ENCODE peak calls at places on chromosomes 11 and 22, in seven cellular contexts. One of them, this sample, is unnamed.

GRCh38 chr22:30485362-30485988 is 13.7 kb upstream of the SEC14L3 start:
- DNase-seq in IMR-90: peak; percentile 33
- DNase-seq in mesendoderm: peak; percentile 61
- DNase-seq in trophoblast cell: peak; percentile 65
- DNase-seq in neuronal stem cell: peak; percentile 53
- DNase-seq in H9: peak; percentile 82
- DNase-seq in H1: peak; percentile 44
- DNase-seq in this sample: peak; percentile 50

GRCh38 chr11:111845256-111846028 is 25.9 kb downstream of the ALG9 start:
- DNase-seq in trophoblast cell: peak; percentile 86
- DNase-seq in mesendoderm: no peak
- DNase-seq in H9: no peak
- DNase-seq in H1: no peak
- DNase-seq in IMR-90: no peak
- DNase-seq in neuronal stem cell: no peak
- DNase-seq in this sample: peak; percentile 17

GRCh38 chr11:13169709-13170108 is 107.9 kb upstream of the BMAL1 start:
- DNase-seq in IMR-90: peak; percentile 94
- DNase-seq in trophoblast cell: no peak
- DNase-seq in mesendoderm: no peak
- DNase-seq in H9: no peak
- DNase-seq in neuronal stem cell: no peak
- DNase-seq in H1: no peak
- DNase-seq in this sample: peak; percentile 65

GRCh38 chr22:37198290-37199102 is 10.4 kb upstream of the C1QTNF6 start:
- DNase-seq in neuronal stem cell: peak; percentile 76
- DNase-seq in mesendoderm: peak; percentile 84
- DNase-seq in trophoblast cell: peak; percentile 95
- DNase-seq in H1: no peak
- DNase-seq in IMR-90: peak; percentile 58
- DNase-seq in H9: peak; percentile 77
- DNase-seq in this sample: peak; percentile 78

GRCh38 chr22:37827056-37827455 is 3.9 kb downstream of the GALR3 start:
- DNase-seq in H1: no peak
- DNase-seq in IMR-90: no peak
- DNase-seq in H9: no peak
- DNase-seq in trophoblast cell: no peak
- DNase-seq in mesendoderm: no peak
- DNase-seq in neuronal stem cell: no peak
- DNase-seq in this sample: no peak

GRCh38 chr11:803770-804598 is 1.0 kb downstream of the PIDD1 start:
- DNase-seq in trophoblast cell: no peak
- DNase-seq in H9: no peak
- DNase-seq in neuronal stem cell: no peak
- DNase-seq in mesendoderm: no peak
- DNase-seq in H1: no peak
- DNase-seq in IMR-90: no peak
- DNase-seq in this sample: peak; percentile 22

GRCh38 chr11:12045914-12046635 is 37.6 kb upstream of the DKK3 start:
- DNase-seq in H1: no peak
- DNase-seq in IMR-90: peak; percentile 39
- DNase-seq in H9: no peak
- DNase-seq in neuronal stem cell: no peak
- DNase-seq in trophoblast cell: no peak
- DNase-seq in mesendoderm: no peak
- DNase-seq in this sample: peak; percentile 41

GRCh38 chr11:2510626-2511402 is 66.0 kb downstream of the KCNQ1 start:
- DNase-seq in H1: no peak
- DNase-seq in H9: no peak
- DNase-seq in mesendoderm: no peak
- DNase-seq in neuronal stem cell: no peak
- DNase-seq in IMR-90: no peak
- DNase-seq in trophoblast cell: no peak
- DNase-seq in this sample: no peak

GRCh38 chr22:26853495-26853894 is 196.1 kb downstream of the MIAT start:
- DNase-seq in trophoblast cell: no peak
- DNase-seq in neuronal stem cell: no peak
- DNase-seq in H1: no peak
- DNase-seq in mesendoderm: no peak
- DNase-seq in H9: no peak
- DNase-seq in IMR-90: no peak
- DNase-seq in this sample: no peak

GRCh38 chr22:46367707-46368191 is 32.2 kb downstream of the TRMU start:
- DNase-seq in H9: peak; percentile 89
- DNase-seq in trophoblast cell: peak; percentile 86
- DNase-seq in neuronal stem cell: peak; percentile 48
- DNase-seq in H1: peak; percentile 61
- DNase-seq in IMR-90: peak; percentile 40
- DNase-seq in mesendoderm: peak; percentile 79
- DNase-seq in this sample: peak; percentile 46

GRCh38 chr11:95835768-95836488 is 45.6 kb downstream of the CEP57 start:
- DNase-seq in trophoblast cell: peak; percentile 92
- DNase-seq in H9: peak; percentile 64
- DNase-seq in mesendoderm: peak; percentile 90
- DNase-seq in IMR-90: peak; percentile 96
- DNase-seq in neuronal stem cell: peak; percentile 72
- DNase-seq in H1: peak; percentile 5
- DNase-seq in this sample: peak; percentile 93

GRCh38 chr22:37230673-37231405 is 13.2 kb downstream of the RAC2 start:
- DNase-seq in H9: no peak
- DNase-seq in neuronal stem cell: no peak
- DNase-seq in H1: no peak
- DNase-seq in IMR-90: no peak
- DNase-seq in trophoblast cell: no peak
- DNase-seq in mesendoderm: no peak
- DNase-seq in this sample: no peak

GRCh38 chr11:128585498-128586238 is 1.7 kb downstream of the ETS1 start:
- DNase-seq in neuronal stem cell: no peak
- DNase-seq in IMR-90: no peak
- DNase-seq in mesendoderm: peak; percentile 63
- DNase-seq in trophoblast cell: no peak
- DNase-seq in H9: peak; percentile 48
- DNase-seq in H1: no peak
- DNase-seq in this sample: no peak

GRCh38 chr11:113587318-113587739 is 112.1 kb upstream of the DRD2 start:
- DNase-seq in mesendoderm: no peak
- DNase-seq in neuronal stem cell: no peak
- DNase-seq in H9: no peak
- DNase-seq in H1: no peak
- DNase-seq in IMR-90: peak; percentile 4
- DNase-seq in trophoblast cell: no peak
- DNase-seq in this sample: no peak

GRCh38 chr11:78876686-78877085 is 302.0 kb upstream of the NARS2 start:
- DNase-seq in IMR-90: no peak
- DNase-seq in H1: no peak
- DNase-seq in H9: no peak
- DNase-seq in trophoblast cell: no peak
- DNase-seq in neuronal stem cell: no peak
- DNase-seq in mesendoderm: no peak
- DNase-seq in this sample: no peak

GRCh38 chr22:48644108-48644507 is 1183.6 kb downstream of the BRD1 start:
- DNase-seq in mesendoderm: peak; percentile 33
- DNase-seq in neuronal stem cell: no peak
- DNase-seq in H1: no peak
- DNase-seq in IMR-90: no peak
- DNase-seq in H9: no peak
- DNase-seq in trophoblast cell: no peak
- DNase-seq in this sample: no peak

GRCh38 chr11:18743900-18744514 is 18.0 kb upstream of the IGSF22 start:
- DNase-seq in neuronal stem cell: no peak
- DNase-seq in mesendoderm: no peak
- DNase-seq in H1: no peak
- DNase-seq in trophoblast cell: no peak
- DNase-seq in IMR-90: no peak
- DNase-seq in H9: no peak
- DNase-seq in this sample: no peak

GRCh38 chr11:118148240-118148639 is 4.4 kb downstream of the SCN4B start:
- DNase-seq in neuronal stem cell: no peak
- DNase-seq in H1: no peak
- DNase-seq in H9: no peak
- DNase-seq in IMR-90: no peak
- DNase-seq in trophoblast cell: no peak
- DNase-seq in mesendoderm: no peak
- DNase-seq in this sample: no peak
- H3K9ac ChIP-seq in neuronal stem cell: no peak overlapping the region
- H3K9ac ChIP-seq in H1: no peak overlapping the region
- H3K9ac ChIP-seq in H9: no peak overlapping the region
- H3K9ac ChIP-seq in IMR-90: no peak overlapping the region
- H3K9ac ChIP-seq in trophoblast cell: no peak overlapping the region
- H3K9ac ChIP-seq in mesendoderm: no peak overlapping the region
- H3K9ac ChIP-seq in this sample: no peak overlapping the region

GRCh38 chr11:115287266-115287665 is 216.9 kb downstream of the CADM1 start:
- DNase-seq in H9: no peak
- DNase-seq in mesendoderm: no peak
- DNase-seq in IMR-90: no peak
- DNase-seq in H1: no peak
- DNase-seq in trophoblast cell: no peak
- DNase-seq in neuronal stem cell: no peak
- DNase-seq in this sample: no peak

GRCh38 chr11:115286614-115287013 is 217.6 kb downstream of the CADM1 start:
- DNase-seq in trophoblast cell: no peak
- DNase-seq in H9: no peak
- DNase-seq in IMR-90: no peak
- DNase-seq in neuronal stem cell: no peak
- DNase-seq in mesendoderm: no peak
- DNase-seq in H1: no peak
- DNase-seq in this sample: no peak

GRCh38 chr11:115279831-115280761 is 224.1 kb downstream of the CADM1 start:
- DNase-seq in H9: no peak
- DNase-seq in IMR-90: peak; percentile 91
- DNase-seq in H1: no peak
- DNase-seq in trophoblast cell: no peak
- DNase-seq in neuronal stem cell: no peak
- DNase-seq in mesendoderm: no peak
- DNase-seq in this sample: peak; percentile 61

GRCh38 chr11:115290479-115291390 is 213.5 kb downstream of the CADM1 start:
- DNase-seq in H1: no peak
- DNase-seq in trophoblast cell: no peak
- DNase-seq in neuronal stem cell: no peak
- DNase-seq in IMR-90: no peak
- DNase-seq in mesendoderm: no peak
- DNase-seq in H9: no peak
- DNase-seq in this sample: peak; percentile 17

GRCh38 chr11:115284766-115285165 is 219.4 kb downstream of the CADM1 start:
- DNase-seq in neuronal stem cell: no peak
- DNase-seq in trophoblast cell: no peak
- DNase-seq in IMR-90: peak; percentile 50
- DNase-seq in H1: no peak
- DNase-seq in H9: no peak
- DNase-seq in mesendoderm: no peak
- DNase-seq in this sample: no peak
- H3K4ac ChIP-seq in neuronal stem cell: no peak overlapping the region
- H3K4ac ChIP-seq in trophoblast cell: no peak overlapping the region
- H3K4ac ChIP-seq in IMR-90: no peak overlapping the region
- H3K4ac ChIP-seq in H1: no peak overlapping the region
- H3K4ac ChIP-seq in H9: no peak overlapping the region
- H3K4ac ChIP-seq in mesendoderm: no peak overlapping the region
- H3K4ac ChIP-seq in this sample: no peak overlapping the region

DNA sequence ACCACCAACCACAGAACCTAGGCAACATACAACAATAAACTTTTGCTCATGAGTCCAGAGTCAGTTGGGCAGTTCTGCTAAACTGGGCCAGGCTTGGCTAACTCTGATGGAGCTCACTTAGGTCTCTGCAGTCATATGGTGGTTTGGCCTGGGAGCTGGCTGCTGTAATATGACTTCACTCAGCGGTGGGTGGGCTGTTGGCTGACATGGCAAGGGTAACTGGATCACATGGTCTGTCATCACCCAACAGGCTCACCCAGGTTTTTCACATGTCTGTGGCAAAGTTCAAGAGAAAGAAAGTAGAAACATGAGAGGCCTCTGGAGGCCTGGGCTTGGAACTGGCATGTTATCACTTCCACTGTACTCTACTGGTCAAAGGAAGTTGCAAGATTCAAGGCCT is 43.2 kb upstream of the CLMP start:
- DNase-seq in H1: no peak
- DNase-seq in neuronal stem cell: no peak
- DNase-seq in trophoblast cell: peak; percentile 34
- DNase-seq in IMR-90: peak; percentile 61
- DNase-seq in mesendoderm: peak; percentile 55
- DNase-seq in H9: no peak
- DNase-seq in this sample: no peak
- H3K4me1 ChIP-seq in H1: peaks cover 2% of the 10 kb centered on the region
- H3K4me1 ChIP-seq in neuronal stem cell: peaks cover 7% of the 10 kb centered on the region
- H3K4me1 ChIP-seq in trophoblast cell: no peaks in the 10 kb centered on the region
- H3K4me1 ChIP-seq in IMR-90: peaks cover 25% of the 10 kb centered on the region
- H3K4me1 ChIP-seq in mesendoderm: peaks cover 8% of the 10 kb centered on the region
- H3K4me1 ChIP-seq in H9: peaks cover 2% of the 10 kb centered on the region
- H3K4me1 ChIP-seq in this sample: no peaks in the 10 kb centered on the region

GRCh38 chr11:46936138-46937110 is at the start of gene CSTPP1:
- DNase-seq in H1: peak; percentile 71
- DNase-seq in IMR-90: peak; percentile 92
- DNase-seq in trophoblast cell: peak; percentile 97
- DNase-seq in neuronal stem cell: peak; percentile 93
- DNase-seq in mesendoderm: peak; percentile 97
- DNase-seq in H9: peak; percentile 95
- DNase-seq in this sample: peak; percentile 92
- H3K9ac ChIP-seq in H1: no peak within 1 kb of the TSS
- H3K9ac ChIP-seq in IMR-90: peak within 1 kb of the TSS; percentile 80
- H3K9ac ChIP-seq in trophoblast cell: peak within 1 kb of the TSS; percentile 77
- H3K9ac ChIP-seq in neuronal stem cell: peak within 1 kb of the TSS; percentile 34
- H3K9ac ChIP-seq in mesendoderm: peak within 1 kb of the TSS; percentile 81
- H3K9ac ChIP-seq in H9: peak within 1 kb of the TSS; percentile 44
- H3K9ac ChIP-seq in this sample: peak within 1 kb of the TSS; percentile 82

This sample was measured in mesenchymal stem cell.